ENCODE peak calls at places on chromosome 2, in ten cellular contexts. One of them, this sample, is unnamed.
A peak's percentile ranks its signal among the peaks of the same experiment; 100 is the strongest.

GRCh38 chr2:46852124-46852523 is 63.5 kb downstream of the MCFD2 start:
- DNase-seq in CD4-positive, alpha-beta T cell: no peak
- DNase-seq in GM10248: no peak
- DNase-seq in stimulated activated effector memory CD8-positive, alpha-beta T cell treated with anti-CD3 and anti-CD28 coated beads, Interleukin-12 subunit alpha, Interleukin-12 subunit beta, amount 100 ng/mL, for 72 hours: no peak
- DNase-seq in GM12865: no peak
- DNase-seq in cardiac fibroblast: no peak
- DNase-seq in stimulated activated CD8-positive, alpha-beta memory T cell treated with anti-CD3 and anti-CD28 coated beads, Interleukin-7, amount 100 ng/mL, for 1 hour: no peak
- DNase-seq in AG08396: no peak
- DNase-seq in left colon: no peak
- DNase-seq in stimulated activated CD4-positive, alpha-beta T cell treated with anti-CD3 and anti-CD28 coated beads, Interleukin-12 subunit alpha, Interleukin-12 subunit beta, amount 100 ng/mL, for 24 hours: no peak
- DNase-seq in this sample: no peak

GRCh38 chr2:137910641-137911040 is 53.6 kb upstream of the HNMT start:
- DNase-seq in GM12865: peak; percentile 12
- DNase-seq in CD4-positive, alpha-beta T cell: no peak
- DNase-seq in stimulated activated effector memory CD8-positive, alpha-beta T cell treated with anti-CD3 and anti-CD28 coated beads, Interleukin-12 subunit alpha, Interleukin-12 subunit beta, amount 100 ng/mL, for 72 hours: no peak
- DNase-seq in left colon: no peak
- DNase-seq in GM10248: no peak
- DNase-seq in stimulated activated CD4-positive, alpha-beta T cell treated with anti-CD3 and anti-CD28 coated beads, Interleukin-12 subunit alpha, Interleukin-12 subunit beta, amount 100 ng/mL, for 24 hours: no peak
- DNase-seq in stimulated activated CD8-positive, alpha-beta memory T cell treated with anti-CD3 and anti-CD28 coated beads, Interleukin-7, amount 100 ng/mL, for 1 hour: no peak
- DNase-seq in cardiac fibroblast: peak; percentile 51
- DNase-seq in AG08396: no peak
- DNase-seq in this sample: no peak

GRCh38 chr2:235032466-235032865 is 80.6 kb downstream of the SH3BP4 start:
- DNase-seq in left colon: no peak
- DNase-seq in GM12865: no peak
- DNase-seq in cardiac fibroblast: no peak
- DNase-seq in stimulated activated effector memory CD8-positive, alpha-beta T cell treated with anti-CD3 and anti-CD28 coated beads, Interleukin-12 subunit alpha, Interleukin-12 subunit beta, amount 100 ng/mL, for 72 hours: no peak
- DNase-seq in AG08396: no peak
- DNase-seq in CD4-positive, alpha-beta T cell: no peak
- DNase-seq in stimulated activated CD4-positive, alpha-beta T cell treated with anti-CD3 and anti-CD28 coated beads, Interleukin-12 subunit alpha, Interleukin-12 subunit beta, amount 100 ng/mL, for 24 hours: no peak
- DNase-seq in GM10248: no peak
- DNase-seq in stimulated activated CD8-positive, alpha-beta memory T cell treated with anti-CD3 and anti-CD28 coated beads, Interleukin-7, amount 100 ng/mL, for 1 hour: no peak
- DNase-seq in this sample: no peak

GRCh38 chr2:113973856-113974255 is 84.0 kb downstream of the ACTR3 start:
- DNase-seq in stimulated activated CD8-positive, alpha-beta memory T cell treated with anti-CD3 and anti-CD28 coated beads, Interleukin-7, amount 100 ng/mL, for 1 hour: no peak
- DNase-seq in GM10248: no peak
- DNase-seq in AG08396: no peak
- DNase-seq in GM12865: no peak
- DNase-seq in CD4-positive, alpha-beta T cell: no peak
- DNase-seq in stimulated activated CD4-positive, alpha-beta T cell treated with anti-CD3 and anti-CD28 coated beads, Interleukin-12 subunit alpha, Interleukin-12 subunit beta, amount 100 ng/mL, for 24 hours: no peak
- DNase-seq in cardiac fibroblast: no peak
- DNase-seq in left colon: no peak
- DNase-seq in stimulated activated effector memory CD8-positive, alpha-beta T cell treated with anti-CD3 and anti-CD28 coated beads, Interleukin-12 subunit alpha, Interleukin-12 subunit beta, amount 100 ng/mL, for 72 hours: no peak
- DNase-seq in this sample: no peak

GRCh38 chr2:29559608-29560007 is 361.8 kb downstream of the ALK start:
- DNase-seq in GM12865: no peak
- DNase-seq in stimulated activated CD8-positive, alpha-beta memory T cell treated with anti-CD3 and anti-CD28 coated beads, Interleukin-7, amount 100 ng/mL, for 1 hour: no peak
- DNase-seq in GM10248: no peak
- DNase-seq in left colon: no peak
- DNase-seq in stimulated activated effector memory CD8-positive, alpha-beta T cell treated with anti-CD3 and anti-CD28 coated beads, Interleukin-12 subunit alpha, Interleukin-12 subunit beta, amount 100 ng/mL, for 72 hours: no peak
- DNase-seq in CD4-positive, alpha-beta T cell: no peak
- DNase-seq in cardiac fibroblast: no peak
- DNase-seq in AG08396: no peak
- DNase-seq in stimulated activated CD4-positive, alpha-beta T cell treated with anti-CD3 and anti-CD28 coated beads, Interleukin-12 subunit alpha, Interleukin-12 subunit beta, amount 100 ng/mL, for 24 hours: no peak
- DNase-seq in this sample: no peak

GRCh38 chr2:139835101-139835500 is 1054.9 kb upstream of the NXPH2 start:
- DNase-seq in cardiac fibroblast: no peak
- DNase-seq in left colon: no peak
- DNase-seq in stimulated activated effector memory CD8-positive, alpha-beta T cell treated with anti-CD3 and anti-CD28 coated beads, Interleukin-12 subunit alpha, Interleukin-12 subunit beta, amount 100 ng/mL, for 72 hours: no peak
- DNase-seq in GM10248: no peak
- DNase-seq in stimulated activated CD8-positive, alpha-beta memory T cell treated with anti-CD3 and anti-CD28 coated beads, Interleukin-7, amount 100 ng/mL, for 1 hour: no peak
- DNase-seq in stimulated activated CD4-positive, alpha-beta T cell treated with anti-CD3 and anti-CD28 coated beads, Interleukin-12 subunit alpha, Interleukin-12 subunit beta, amount 100 ng/mL, for 24 hours: no peak
- DNase-seq in AG08396: no peak
- DNase-seq in CD4-positive, alpha-beta T cell: no peak
- DNase-seq in GM12865: no peak
- DNase-seq in this sample: no peak

GRCh38 chr2:56314809-56315208 is 131.0 kb downstream of the CCDC85A start:
- DNase-seq in AG08396: no peak
- DNase-seq in stimulated activated CD8-positive, alpha-beta memory T cell treated with anti-CD3 and anti-CD28 coated beads, Interleukin-7, amount 100 ng/mL, for 1 hour: no peak
- DNase-seq in GM10248: no peak
- DNase-seq in left colon: no peak
- DNase-seq in stimulated activated CD4-positive, alpha-beta T cell treated with anti-CD3 and anti-CD28 coated beads, Interleukin-12 subunit alpha, Interleukin-12 subunit beta, amount 100 ng/mL, for 24 hours: no peak
- DNase-seq in GM12865: no peak
- DNase-seq in CD4-positive, alpha-beta T cell: no peak
- DNase-seq in stimulated activated effector memory CD8-positive, alpha-beta T cell treated with anti-CD3 and anti-CD28 coated beads, Interleukin-12 subunit alpha, Interleukin-12 subunit beta, amount 100 ng/mL, for 72 hours: no peak
- DNase-seq in cardiac fibroblast: no peak
- DNase-seq in this sample: no peak

GRCh38 chr2:120736955-120737801 is 1.5 kb downstream of the GLI2 start:
- DNase-seq in cardiac fibroblast: peak; percentile 92
- DNase-seq in CD4-positive, alpha-beta T cell: no peak
- DNase-seq in GM12865: no peak
- DNase-seq in stimulated activated CD8-positive, alpha-beta memory T cell treated with anti-CD3 and anti-CD28 coated beads, Interleukin-7, amount 100 ng/mL, for 1 hour: no peak
- DNase-seq in left colon: no peak
- DNase-seq in stimulated activated effector memory CD8-positive, alpha-beta T cell treated with anti-CD3 and anti-CD28 coated beads, Interleukin-12 subunit alpha, Interleukin-12 subunit beta, amount 100 ng/mL, for 72 hours: no peak
- DNase-seq in AG08396: peak; percentile 85
- DNase-seq in stimulated activated CD4-positive, alpha-beta T cell treated with anti-CD3 and anti-CD28 coated beads, Interleukin-12 subunit alpha, Interleukin-12 subunit beta, amount 100 ng/mL, for 24 hours: no peak
- DNase-seq in GM10248: no peak
- DNase-seq in this sample: no peak

GRCh38 chr2:239157766-239158165 is 243.1 kb downstream of the HDAC4 start:
- DNase-seq in GM10248: no peak
- DNase-seq in stimulated activated CD4-positive, alpha-beta T cell treated with anti-CD3 and anti-CD28 coated beads, Interleukin-12 subunit alpha, Interleukin-12 subunit beta, amount 100 ng/mL, for 24 hours: no peak
- DNase-seq in stimulated activated effector memory CD8-positive, alpha-beta T cell treated with anti-CD3 and anti-CD28 coated beads, Interleukin-12 subunit alpha, Interleukin-12 subunit beta, amount 100 ng/mL, for 72 hours: no peak
- DNase-seq in AG08396: peak; percentile 47
- DNase-seq in stimulated activated CD8-positive, alpha-beta memory T cell treated with anti-CD3 and anti-CD28 coated beads, Interleukin-7, amount 100 ng/mL, for 1 hour: no peak
- DNase-seq in CD4-positive, alpha-beta T cell: no peak
- DNase-seq in cardiac fibroblast: no peak
- DNase-seq in GM12865: peak; percentile 45
- DNase-seq in left colon: peak; percentile 87
- DNase-seq in this sample: no peak

GRCh38 chr2:224910535-224910934 is 131.7 kb downstream of the DOCK10 start:
- DNase-seq in AG08396: no peak
- DNase-seq in stimulated activated CD4-positive, alpha-beta T cell treated with anti-CD3 and anti-CD28 coated beads, Interleukin-12 subunit alpha, Interleukin-12 subunit beta, amount 100 ng/mL, for 24 hours: no peak
- DNase-seq in GM10248: no peak
- DNase-seq in cardiac fibroblast: peak; percentile 40
- DNase-seq in CD4-positive, alpha-beta T cell: no peak
- DNase-seq in left colon: no peak
- DNase-seq in stimulated activated effector memory CD8-positive, alpha-beta T cell treated with anti-CD3 and anti-CD28 coated beads, Interleukin-12 subunit alpha, Interleukin-12 subunit beta, amount 100 ng/mL, for 72 hours: no peak
- DNase-seq in stimulated activated CD8-positive, alpha-beta memory T cell treated with anti-CD3 and anti-CD28 coated beads, Interleukin-7, amount 100 ng/mL, for 1 hour: no peak
- DNase-seq in GM12865: no peak
- DNase-seq in this sample: no peak

GRCh38 chr2:173287594-173287993 is 67.1 kb upstream of the CDCA7 start:
- DNase-seq in stimulated activated CD8-positive, alpha-beta memory T cell treated with anti-CD3 and anti-CD28 coated beads, Interleukin-7, amount 100 ng/mL, for 1 hour: no peak
- DNase-seq in stimulated activated effector memory CD8-positive, alpha-beta T cell treated with anti-CD3 and anti-CD28 coated beads, Interleukin-12 subunit alpha, Interleukin-12 subunit beta, amount 100 ng/mL, for 72 hours: no peak
- DNase-seq in AG08396: no peak
- DNase-seq in cardiac fibroblast: no peak
- DNase-seq in left colon: no peak
- DNase-seq in CD4-positive, alpha-beta T cell: no peak
- DNase-seq in GM10248: no peak
- DNase-seq in GM12865: no peak
- DNase-seq in stimulated activated CD4-positive, alpha-beta T cell treated with anti-CD3 and anti-CD28 coated beads, Interleukin-12 subunit alpha, Interleukin-12 subunit beta, amount 100 ng/mL, for 24 hours: no peak
- DNase-seq in this sample: no peak

GRCh38 chr2:41495050-41495449 is 552.8 kb upstream of the PKDCC start:
- DNase-seq in CD4-positive, alpha-beta T cell: no peak
- DNase-seq in stimulated activated CD4-positive, alpha-beta T cell treated with anti-CD3 and anti-CD28 coated beads, Interleukin-12 subunit alpha, Interleukin-12 subunit beta, amount 100 ng/mL, for 24 hours: no peak
- DNase-seq in left colon: no peak
- DNase-seq in stimulated activated effector memory CD8-positive, alpha-beta T cell treated with anti-CD3 and anti-CD28 coated beads, Interleukin-12 subunit alpha, Interleukin-12 subunit beta, amount 100 ng/mL, for 72 hours: no peak
- DNase-seq in cardiac fibroblast: no peak
- DNase-seq in AG08396: no peak
- DNase-seq in stimulated activated CD8-positive, alpha-beta memory T cell treated with anti-CD3 and anti-CD28 coated beads, Interleukin-7, amount 100 ng/mL, for 1 hour: no peak
- DNase-seq in GM10248: no peak
- DNase-seq in GM12865: peak; percentile 8
- DNase-seq in this sample: no peak

GRCh38 chr2:130836501-130837174 is at the start of gene ARHGEF4:
- DNase-seq in GM10248: no peak
- DNase-seq in stimulated activated CD8-positive, alpha-beta memory T cell treated with anti-CD3 and anti-CD28 coated beads, Interleukin-7, amount 100 ng/mL, for 1 hour: no peak
- DNase-seq in stimulated activated CD4-positive, alpha-beta T cell treated with anti-CD3 and anti-CD28 coated beads, Interleukin-12 subunit alpha, Interleukin-12 subunit beta, amount 100 ng/mL, for 24 hours: no peak
- DNase-seq in cardiac fibroblast: no peak
- DNase-seq in left colon: peak; percentile 46
- DNase-seq in stimulated activated effector memory CD8-positive, alpha-beta T cell treated with anti-CD3 and anti-CD28 coated beads, Interleukin-12 subunit alpha, Interleukin-12 subunit beta, amount 100 ng/mL, for 72 hours: no peak
- DNase-seq in CD4-positive, alpha-beta T cell: no peak
- DNase-seq in GM12865: peak; percentile 10
- DNase-seq in AG08396: peak; percentile 56
- DNase-seq in this sample: no peak

GRCh38 chr2:178689808-178690207 is 117.4 kb downstream of the TTN start:
- DNase-seq in CD4-positive, alpha-beta T cell: no peak
- DNase-seq in stimulated activated effector memory CD8-positive, alpha-beta T cell treated with anti-CD3 and anti-CD28 coated beads, Interleukin-12 subunit alpha, Interleukin-12 subunit beta, amount 100 ng/mL, for 72 hours: no peak
- DNase-seq in cardiac fibroblast: no peak
- DNase-seq in GM10248: no peak
- DNase-seq in stimulated activated CD4-positive, alpha-beta T cell treated with anti-CD3 and anti-CD28 coated beads, Interleukin-12 subunit alpha, Interleukin-12 subunit beta, amount 100 ng/mL, for 24 hours: no peak
- DNase-seq in left colon: no peak
- DNase-seq in stimulated activated CD8-positive, alpha-beta memory T cell treated with anti-CD3 and anti-CD28 coated beads, Interleukin-7, amount 100 ng/mL, for 1 hour: no peak
- DNase-seq in GM12865: no peak
- DNase-seq in AG08396: no peak
- DNase-seq in this sample: no peak

GRCh38 chr2:72676341-72677025 is 149.3 kb downstream of the EXOC6B start:
- DNase-seq in AG08396: no peak
- DNase-seq in stimulated activated CD8-positive, alpha-beta memory T cell treated with anti-CD3 and anti-CD28 coated beads, Interleukin-7, amount 100 ng/mL, for 1 hour: no peak
- DNase-seq in stimulated activated CD4-positive, alpha-beta T cell treated with anti-CD3 and anti-CD28 coated beads, Interleukin-12 subunit alpha, Interleukin-12 subunit beta, amount 100 ng/mL, for 24 hours: no peak
- DNase-seq in left colon: no peak
- DNase-seq in stimulated activated effector memory CD8-positive, alpha-beta T cell treated with anti-CD3 and anti-CD28 coated beads, Interleukin-12 subunit alpha, Interleukin-12 subunit beta, amount 100 ng/mL, for 72 hours: no peak
- DNase-seq in CD4-positive, alpha-beta T cell: no peak
- DNase-seq in GM12865: no peak
- DNase-seq in cardiac fibroblast: no peak
- DNase-seq in GM10248: no peak
- DNase-seq in this sample: no peak

GRCh38 chr2:189002079-189002478 is 27.9 kb downstream of the COL3A1 start:
- DNase-seq in stimulated activated CD8-positive, alpha-beta memory T cell treated with anti-CD3 and anti-CD28 coated beads, Interleukin-7, amount 100 ng/mL, for 1 hour: no peak
- DNase-seq in cardiac fibroblast: peak; percentile 76
- DNase-seq in stimulated activated effector memory CD8-positive, alpha-beta T cell treated with anti-CD3 and anti-CD28 coated beads, Interleukin-12 subunit alpha, Interleukin-12 subunit beta, amount 100 ng/mL, for 72 hours: no peak
- DNase-seq in left colon: no peak
- DNase-seq in GM10248: no peak
- DNase-seq in CD4-positive, alpha-beta T cell: no peak
- DNase-seq in GM12865: no peak
- DNase-seq in AG08396: no peak
- DNase-seq in stimulated activated CD4-positive, alpha-beta T cell treated with anti-CD3 and anti-CD28 coated beads, Interleukin-12 subunit alpha, Interleukin-12 subunit beta, amount 100 ng/mL, for 24 hours: no peak
- DNase-seq in this sample: no peak

GRCh38 chr2:190683802-190684201 is 34.9 kb downstream of the NAB1 start:
- DNase-seq in GM12865: no peak
- DNase-seq in stimulated activated CD4-positive, alpha-beta T cell treated with anti-CD3 and anti-CD28 coated beads, Interleukin-12 subunit alpha, Interleukin-12 subunit beta, amount 100 ng/mL, for 24 hours: no peak
- DNase-seq in cardiac fibroblast: no peak
- DNase-seq in stimulated activated CD8-positive, alpha-beta memory T cell treated with anti-CD3 and anti-CD28 coated beads, Interleukin-7, amount 100 ng/mL, for 1 hour: no peak
- DNase-seq in left colon: no peak
- DNase-seq in stimulated activated effector memory CD8-positive, alpha-beta T cell treated with anti-CD3 and anti-CD28 coated beads, Interleukin-12 subunit alpha, Interleukin-12 subunit beta, amount 100 ng/mL, for 72 hours: no peak
- DNase-seq in AG08396: no peak
- DNase-seq in GM10248: no peak
- DNase-seq in CD4-positive, alpha-beta T cell: no peak
- DNase-seq in this sample: no peak

GRCh38 chr2:160227252-160227651 is 27.2 kb upstream of the ITGB6 start:
- DNase-seq in CD4-positive, alpha-beta T cell: no peak
- DNase-seq in stimulated activated effector memory CD8-positive, alpha-beta T cell treated with anti-CD3 and anti-CD28 coated beads, Interleukin-12 subunit alpha, Interleukin-12 subunit beta, amount 100 ng/mL, for 72 hours: no peak
- DNase-seq in cardiac fibroblast: peak; percentile 53
- DNase-seq in stimulated activated CD8-positive, alpha-beta memory T cell treated with anti-CD3 and anti-CD28 coated beads, Interleukin-7, amount 100 ng/mL, for 1 hour: no peak
- DNase-seq in GM12865: no peak
- DNase-seq in AG08396: no peak
- DNase-seq in left colon: no peak
- DNase-seq in stimulated activated CD4-positive, alpha-beta T cell treated with anti-CD3 and anti-CD28 coated beads, Interleukin-12 subunit alpha, Interleukin-12 subunit beta, amount 100 ng/mL, for 24 hours: no peak
- DNase-seq in GM10248: no peak
- DNase-seq in this sample: no peak

GRCh38 chr2:33411765-33412164 is 64.7 kb upstream of the RASGRP3 start:
- DNase-seq in GM12865: no peak
- DNase-seq in CD4-positive, alpha-beta T cell: no peak
- DNase-seq in stimulated activated effector memory CD8-positive, alpha-beta T cell treated with anti-CD3 and anti-CD28 coated beads, Interleukin-12 subunit alpha, Interleukin-12 subunit beta, amount 100 ng/mL, for 72 hours: no peak
- DNase-seq in left colon: no peak
- DNase-seq in stimulated activated CD4-positive, alpha-beta T cell treated with anti-CD3 and anti-CD28 coated beads, Interleukin-12 subunit alpha, Interleukin-12 subunit beta, amount 100 ng/mL, for 24 hours: no peak
- DNase-seq in GM10248: no peak
- DNase-seq in cardiac fibroblast: peak; percentile 46
- DNase-seq in AG08396: peak; percentile 63
- DNase-seq in stimulated activated CD8-positive, alpha-beta memory T cell treated with anti-CD3 and anti-CD28 coated beads, Interleukin-7, amount 100 ng/mL, for 1 hour: no peak
- DNase-seq in this sample: peak; percentile 14

This sample was measured in NCI-H2029 treated with DMSO at 0.1 percent for 48 hours.